ENCODE peak calls at places on chromosomes 16 and 17, in nine cellular contexts. C is choroid plexus epithelial cell, V is AG04450, Z is lower leg skin, I is ascending aorta, Y is GM12865, T is psoas muscle, J is endothelial cell of umbilical vein, W is dorsolateral prefrontal cortex. X is an unnamed sample.

GRCh38 chr16:19338335-19338734 is 52.8 kb downstream of the CLEC19A start:
- DNase-seq in C (no peak), V (no peak), Z (no peak), I (no peak), Y (no peak), T (no peak), J (no peak), W (no peak), X (no peak)

GRCh38 chr17:61837175-61838051 is 25.9 kb downstream of the BRIP1 start:
- DNase-seq in C (peak), V (peak), Z (no peak), I (no peak), Y (peak), T (peak), J (peak), W (no peak), X (peak)

GRCh38 chr16:76303637-76304314 is 26.6 kb downstream of the CNTNAP4 start:
- DNase-seq in C (no peak), V (no peak), Z (no peak), I (no peak), Y (no peak), T (no peak), J (no peak), W (no peak), X (no peak)

GRCh38 chr16:9254863-9255262 is 163.4 kb downstream of the HAPSTR1 start:
- DNase-seq in C (no peak), V (no peak), Z (no peak), I (no peak), Y (no peak), T (no peak), J (no peak), W (no peak), X (no peak)

GRCh38 chr17:6505425-6506142 is 50.8 kb downstream of the PITPNM3 start:
- DNase-seq in C (peak), V (no peak), Z (no peak), I (no peak), Y (no peak), T (no peak), J (peak), W (no peak), X (peak)

GRCh38 chr16:28910046-28911031 is 14.7 kb downstream of the RABEP2 start:
- DNase-seq in C (no peak), V (no peak), Z (no peak), I (no peak), Y (no peak), T (peak), J (no peak), W (no peak), X (no peak)

GRCh38 chr17:77366558-77367245 is 225.9 kb downstream of the SEC14L1 start:
- DNase-seq in C (peak), V (no peak), Z (no peak), I (no peak), Y (peak), T (peak), J (no peak), W (peak), X (peak)

GRCh38 chr16:89216315-89217137 is 977 bp upstream of the ZNF778 start:
- DNase-seq in C (peak), V (peak), Z (peak), I (peak), Y (peak), T (peak), J (peak), W (peak), X (peak)

GRCh38 chr16:84543931-84544776 is 39.7 kb upstream of the MEAK7 start:
- DNase-seq in C (no peak), V (no peak), Z (no peak), I (no peak), Y (no peak), T (peak), J (no peak), W (peak), X (no peak)

GRCh38 chr17:31433811-31434210 is 42.3 kb downstream of the RAB11FIP4 start:
- DNase-seq in C (no peak), V (no peak), Z (no peak), I (no peak), Y (no peak), T (no peak), J (no peak), W (no peak), X (no peak)

GRCh38 chr16:50422926-50423325 is 54.1 kb upstream of the BRD7 start:
- DNase-seq in C (no peak), V (no peak), Z (no peak), I (no peak), Y (no peak), T (no peak), J (no peak), W (no peak), X (no peak)

GRCh38 chr16:85149776-85150175 is 37.5 kb upstream of the CIBAR2 start:
- DNase-seq in C (no peak), V (no peak), Z (no peak), I (no peak), Y (no peak), T (peak), J (no peak), W (peak), X (no peak)

GRCh38 chr16:59878999-59879398 is 1144.9 kb upstream of the GOT2 start:
- DNase-seq in C (peak), V (no peak), Z (no peak), I (no peak), Y (no peak), T (no peak), J (no peak), W (no peak), X (no peak)

GRCh38 chr16:28876973-28877641 is 1.2 kb upstream of the ATP2A1 start:
- DNase-seq in C (no peak), V (no peak), Z (no peak), I (no peak), Y (peak), T (no peak), J (no peak), W (no peak), X (no peak)

GRCh38 chr17:37483311-37484039 is 6.2 kb upstream of the DUSP14 start:
- DNase-seq in C (peak), V (peak), Z (no peak), I (no peak), Y (peak), T (no peak), J (no peak), W (no peak), X (peak)

GRCh38 chr17:70775667-70776066 is 606.3 kb downstream of the KCNJ2 start:
- DNase-seq in C (peak), V (no peak), Z (no peak), I (no peak), Y (no peak), T (no peak), J (no peak), W (no peak), X (no peak)

GRCh38 chr17:49784636-49785035 is 3.8 kb upstream of the KAT7 start:
- DNase-seq in C (no peak), V (no peak), Z (no peak), I (no peak), Y (no peak), T (no peak), J (no peak), W (no peak), X (no peak)

GRCh38 chr17:79316805-79317204 is 242.2 kb downstream of the ENGASE start:
- DNase-seq in C (no peak), V (no peak), Z (no peak), I (no peak), Y (no peak), T (no peak), J (no peak), W (no peak), X (no peak)

GRCh38 chr17:67974598-67975066 is 21.6 kb downstream of the C17orf58 start:
- DNase-seq in C (no peak), V (no peak), Z (no peak), I (no peak), Y (no peak), T (no peak), J (peak), W (no peak), X (no peak)

GRCh38 chr17:67974186-67974585 is 22.1 kb downstream of the C17orf58 start:
- DNase-seq in C (no peak), V (no peak), Z (no peak), I (no peak), Y (no peak), T (no peak), J (peak), W (no peak), X (no peak)

DNA sequence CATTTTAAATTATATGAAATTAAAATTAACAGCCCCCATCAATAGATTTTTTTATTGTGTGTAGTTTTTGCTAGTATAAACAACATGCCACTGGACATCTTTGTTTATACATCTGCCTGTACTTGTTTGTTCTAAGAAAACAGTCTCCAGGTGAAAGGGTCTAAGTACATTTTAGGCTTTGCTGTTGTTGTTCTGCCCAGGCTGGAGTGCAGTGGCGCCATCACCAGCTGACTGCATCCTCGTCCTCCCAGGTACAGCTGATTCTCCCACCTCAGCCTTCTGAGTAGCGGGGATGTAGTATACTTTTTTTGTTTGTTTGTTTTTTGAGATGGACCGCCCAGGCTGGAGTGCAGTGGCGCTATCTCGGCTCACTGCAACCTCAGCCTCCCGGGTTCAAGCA is 25.5 kb downstream of the C17orf58 start:
- DNase-seq in C (no peak), V (no peak), Z (no peak), I (no peak), Y (no peak), T (no peak), J (no peak), W (no peak), X (no peak)
- TF ChIP-seq CTCF in C (no peak), V (no peak), Z (no peak), I (no peak), Y (no peak), T (no peak), J (no peak), W (no peak), X (no peak)

GRCh38 chr16:14004719-14005315 is 66.3 kb upstream of the MRTFB start:
- DNase-seq in C (no peak), V (no peak), Z (no peak), I (peak), Y (no peak), T (peak), J (no peak), W (no peak), X (no peak)

GRCh38 chr16:14001521-14001920 is 69.6 kb upstream of the MRTFB start:
- DNase-seq in C (no peak), V (no peak), Z (no peak), I (peak), Y (no peak), T (no peak), J (no peak), W (no peak), X (no peak)

GRCh38 chr16:14003119-14003570 is 68.0 kb upstream of the MRTFB start:
- DNase-seq in C (peak), V (no peak), Z (peak), I (peak), Y (no peak), T (peak), J (peak), W (peak), X (peak)

GRCh38 chr16:14004031-14004718 is 66.9 kb upstream of the MRTFB start:
- DNase-seq in C (no peak), V (no peak), Z (no peak), I (peak), Y (no peak), T (peak), J (no peak), W (no peak), X (no peak)

DNA sequence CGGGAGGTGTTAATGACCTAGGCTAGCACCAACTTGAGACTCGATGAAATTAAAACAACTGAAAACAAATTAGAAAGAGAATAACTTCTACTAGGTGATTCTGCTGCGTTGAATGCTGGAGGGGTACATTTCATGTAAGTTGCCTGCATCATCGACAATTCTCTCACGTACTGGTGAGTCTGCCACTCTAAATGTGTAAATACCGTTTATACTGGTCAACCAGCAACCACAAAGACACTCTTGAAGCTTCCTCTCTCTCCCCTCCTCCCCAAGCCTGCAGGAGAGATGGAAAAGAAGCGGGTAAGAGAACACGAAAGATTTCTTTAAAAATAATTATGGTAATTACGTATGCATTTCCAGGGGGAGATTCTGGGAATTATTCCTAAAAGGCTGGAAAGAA is 68.7 kb upstream of the MRTFB start:
- DNase-seq in C (peak), V (no peak), Z (no peak), I (no peak), Y (no peak), T (no peak), J (no peak), W (no peak), X (no peak)
- H3K4me3 ChIP-seq in C (no peak), V (no peak), Z (no peak), I (peak), Y (no peak), T (peak), J (no peak), W (peak), X (no peak)

GRCh38 chr17:1623057-1623456 is 5.6 kb downstream of the SLC43A2 start:
- DNase-seq in C (no peak), V (no peak), Z (no peak), I (no peak), Y (no peak), T (no peak), J (no peak), W (no peak), X (no peak)

GRCh38 chr17:1620486-1620885 is 8.1 kb downstream of the SLC43A2 start:
- DNase-seq in C (no peak), V (no peak), Z (no peak), I (no peak), Y (no peak), T (no peak), J (no peak), W (no peak), X (no peak)

GRCh38 chr17:1621273-1621954 is 7.2 kb downstream of the SLC43A2 start:
- DNase-seq in C (no peak), V (no peak), Z (no peak), I (no peak), Y (no peak), T (no peak), J (no peak), W (no peak), X (no peak)

GRCh38 chr17:1612400-1612799 is 16.2 kb downstream of the SLC43A2 start:
- DNase-seq in C (no peak), V (no peak), Z (no peak), I (no peak), Y (no peak), T (no peak), J (peak), W (no peak), X (no peak)

GRCh38 chr17:1617620-1618174 is 10.9 kb downstream of the SLC43A2 start:
- DNase-seq in C (peak), V (no peak), Z (peak), I (no peak), Y (no peak), T (no peak), J (peak), W (no peak), X (peak)
- TF ChIP-seq CTCF in C (peak), V (no peak), Z (no peak), I (no peak), Y (no peak), T (no peak), J (no peak), W (no peak), X (peak)

DNA sequence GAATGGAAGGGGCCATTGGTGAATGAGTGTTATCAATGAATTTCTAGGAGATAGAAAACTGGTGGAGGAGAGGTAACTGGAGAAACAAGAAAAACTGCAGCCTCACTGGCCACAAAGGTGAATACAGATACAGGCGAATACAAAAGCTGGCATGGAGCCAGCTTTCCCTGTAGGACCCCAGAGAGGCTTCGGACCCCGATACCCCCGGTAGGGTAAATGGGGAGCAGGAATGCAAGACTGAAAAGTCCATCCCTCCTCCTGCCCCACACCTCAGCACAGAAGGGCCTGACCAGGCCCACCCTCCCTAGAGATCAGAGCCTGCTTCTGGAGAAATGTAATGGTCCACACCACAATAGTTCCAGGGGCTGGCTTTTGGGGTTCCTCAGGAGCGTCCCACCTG is 4.9 kb upstream of the MYLK3 start:
- DNase-seq in C (no peak), V (no peak), Z (no peak), I (no peak), Y (no peak), T (no peak), J (no peak), W (no peak), X (no peak)
- H3K4me3 ChIP-seq in C (no peak), V (no peak), Z (no peak), I (no peak), Y (no peak), T (no peak), J (no peak), W (no peak), X (no peak)

DNA sequence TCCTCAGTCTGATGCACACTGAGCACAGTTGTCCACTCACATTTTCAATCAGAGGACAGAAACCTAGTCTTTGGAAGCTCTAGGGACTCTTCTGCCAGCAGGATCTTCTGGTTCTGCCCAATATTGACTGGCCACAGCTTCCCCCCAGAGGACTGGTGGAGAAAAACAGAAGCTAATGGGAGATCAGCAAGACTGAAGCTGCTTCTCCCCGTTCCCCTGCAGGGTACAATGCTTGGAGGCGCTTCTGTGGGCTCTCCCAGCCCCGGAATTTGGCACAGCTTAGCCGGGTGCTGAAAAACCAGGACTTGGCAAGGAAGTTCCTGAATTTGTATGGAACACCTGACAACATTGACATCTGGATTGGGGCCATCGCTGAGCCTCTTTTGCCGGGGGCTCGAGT is 10.3 kb downstream of the EPX start:
- DNase-seq in C (no peak), V (no peak), Z (no peak), I (no peak), Y (no peak), T (no peak), J (no peak), W (no peak), X (no peak)
- TF ChIP-seq CTCF in C (no peak), V (no peak), Z (no peak), I (no peak), Y (no peak), T (no peak), J (no peak), W (no peak), X (no peak)

GRCh38 chr17:82229686-82230626 is 1.1 kb downstream of the SLC16A3 start:
- DNase-seq in C (no peak), V (no peak), Z (no peak), I (no peak), Y (no peak), T (peak), J (peak), W (no peak), X (no peak)
- H3K4me3 ChIP-seq in C (peak), V (peak), Z (no peak), I (peak), Y (peak), T (peak), J (peak), W (peak), X (peak)

GRCh38 chr16:86565644-86566511 is 751 bp upstream of the FOXC2 start:
- DNase-seq in C (peak), V (no peak), Z (no peak), I (peak), Y (no peak), T (no peak), J (peak), W (no peak), X (no peak)

GRCh38 chr16:86563489-86564345 is 2.9 kb upstream of the FOXC2 start:
- DNase-seq in C (peak), V (peak), Z (peak), I (peak), Y (peak), T (peak), J (peak), W (peak), X (peak)

GRCh38 chr16:86559802-86560305 is 4.8 kb upstream of the MTHFSD start:
- DNase-seq in C (no peak), V (no peak), Z (no peak), I (no peak), Y (no peak), T (no peak), J (no peak), W (no peak), X (no peak)

GRCh38 chr16:86565181-86565631 is 1.4 kb upstream of the FOXC2 start:
- DNase-seq in C (peak), V (no peak), Z (no peak), I (no peak), Y (no peak), T (no peak), J (no peak), W (no peak), X (no peak)

DNA sequence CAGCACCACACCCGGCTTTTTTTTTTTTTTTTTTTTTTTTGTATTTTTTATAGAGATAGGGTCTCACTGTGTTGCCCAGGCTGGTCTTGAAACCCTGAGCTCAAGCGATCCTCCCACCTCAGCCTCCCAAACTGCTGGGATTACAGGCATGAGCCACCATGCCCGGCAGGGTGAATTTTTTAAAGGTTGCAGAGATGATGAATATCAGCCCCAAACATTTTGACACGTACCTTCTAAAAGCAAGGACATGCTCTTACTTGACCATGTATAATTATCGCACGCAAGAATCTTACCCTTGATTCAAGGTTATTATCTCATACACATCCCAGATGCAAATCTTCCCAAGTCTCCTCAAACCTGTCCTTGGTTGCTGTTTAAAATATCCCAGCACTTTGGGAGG is 4.3 kb upstream of the FOXC2 start:
- DNase-seq in C (no peak), V (no peak), Z (no peak), I (peak), Y (no peak), T (no peak), J (no peak), W (no peak), X (no peak)
- TF ChIP-seq CTCF in C (no peak), V (no peak), Z (no peak), I (no peak), Y (no peak), T (no peak), J (no peak), W (no peak), X (no peak)

GRCh38 chr17:13583996-13584700 is 17.6 kb downstream of the HS3ST3A1 start:
- DNase-seq in C (no peak), V (no peak), Z (no peak), I (no peak), Y (no peak), T (no peak), J (no peak), W (no peak), X (no peak)

GRCh38 chr17:13582776-13583414 is 18.8 kb downstream of the HS3ST3A1 start:
- DNase-seq in C (no peak), V (no peak), Z (no peak), I (no peak), Y (peak), T (no peak), J (no peak), W (no peak), X (no peak)

GRCh38 chr17:13584701-13585080 is 17.0 kb downstream of the HS3ST3A1 start:
- DNase-seq in C (no peak), V (no peak), Z (no peak), I (no peak), Y (no peak), T (no peak), J (no peak), W (no peak), X (no peak)

GRCh38 chr17:13576661-13577526 is 24.8 kb downstream of the HS3ST3A1 start:
- DNase-seq in C (peak), V (no peak), Z (no peak), I (no peak), Y (no peak), T (no peak), J (no peak), W (no peak), X (no peak)

DNA sequence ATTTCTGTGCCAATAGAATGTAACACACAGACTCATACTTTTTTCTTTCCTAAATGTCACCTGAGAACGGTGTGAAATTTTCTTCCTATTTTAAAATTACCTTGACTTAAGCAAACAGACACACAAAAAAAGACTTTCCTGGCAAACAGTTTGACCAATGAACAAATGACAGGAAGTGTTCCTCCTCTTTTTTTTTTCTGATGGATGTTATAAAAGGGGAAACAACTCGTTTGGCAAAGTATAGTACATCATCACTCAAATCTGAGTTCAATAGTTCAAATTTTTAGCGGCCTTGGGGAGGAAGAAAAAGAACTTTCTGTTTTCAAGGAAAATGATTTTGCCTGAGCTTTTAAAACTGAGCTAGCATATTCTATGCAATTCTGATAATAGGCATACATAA is 19.8 kb downstream of the HS3ST3A1 start:
- DNase-seq in C (peak), V (no peak), Z (no peak), I (no peak), Y (no peak), T (no peak), J (no peak), W (no peak), X (peak)
- H3K4me3 ChIP-seq in C (no peak), V (peak), Z (no peak), I (no peak), Y (no peak), T (no peak), J (no peak), W (no peak), X (peak)